ENCODE peak calls at places on chromosome 9, in five cellular contexts. One of them, this sample, is unnamed.

GRCh38 chr9:93072383-93072795 is 13.9 kb downstream of the SUSD3 start:
- DNase-seq in AG08395: no peak
- DNase-seq in stimulated activated CD8-positive, alpha-beta memory T cell treated with anti-CD3 and anti-CD28 coated beads, Interleukin-15, amount 100 ng/mL, for 24 hours: no peak
- DNase-seq in stimulated activated CD4-positive, alpha-beta T cell treated with anti-CD3 and anti-CD28 coated beads, Interleukin-2, amount 100 ng/mL, for 48 hours: no peak
- DNase-seq in fibroblast of lung: peak; percentile 88
- DNase-seq in this sample: peak; percentile 59

GRCh38 chr9:133803745-133804144 is 65.6 kb upstream of the SARDH start:
- DNase-seq in stimulated activated CD8-positive, alpha-beta memory T cell treated with anti-CD3 and anti-CD28 coated beads, Interleukin-15, amount 100 ng/mL, for 24 hours: no peak
- DNase-seq in AG08395: no peak
- DNase-seq in stimulated activated CD4-positive, alpha-beta T cell treated with anti-CD3 and anti-CD28 coated beads, Interleukin-2, amount 100 ng/mL, for 48 hours: no peak
- DNase-seq in fibroblast of lung: no peak
- DNase-seq in this sample: no peak

GRCh38 chr9:16727452-16728127 is 142.9 kb downstream of the BNC2 start:
- DNase-seq in AG08395: no peak
- DNase-seq in stimulated activated CD8-positive, alpha-beta memory T cell treated with anti-CD3 and anti-CD28 coated beads, Interleukin-15, amount 100 ng/mL, for 24 hours: no peak
- DNase-seq in stimulated activated CD4-positive, alpha-beta T cell treated with anti-CD3 and anti-CD28 coated beads, Interleukin-2, amount 100 ng/mL, for 48 hours: no peak
- DNase-seq in fibroblast of lung: peak; percentile 56
- DNase-seq in this sample: no peak

GRCh38 chr9:112868956-112869594 is 21.6 kb downstream of the SLC46A2 start:
- DNase-seq in fibroblast of lung: no peak
- DNase-seq in stimulated activated CD4-positive, alpha-beta T cell treated with anti-CD3 and anti-CD28 coated beads, Interleukin-2, amount 100 ng/mL, for 48 hours: no peak
- DNase-seq in stimulated activated CD8-positive, alpha-beta memory T cell treated with anti-CD3 and anti-CD28 coated beads, Interleukin-15, amount 100 ng/mL, for 24 hours: no peak
- DNase-seq in AG08395: no peak
- DNase-seq in this sample: no peak

GRCh38 chr9:131335356-131335755 is 45.8 kb downstream of the PLPP7 start:
- DNase-seq in stimulated activated CD4-positive, alpha-beta T cell treated with anti-CD3 and anti-CD28 coated beads, Interleukin-2, amount 100 ng/mL, for 48 hours: no peak
- DNase-seq in stimulated activated CD8-positive, alpha-beta memory T cell treated with anti-CD3 and anti-CD28 coated beads, Interleukin-15, amount 100 ng/mL, for 24 hours: no peak
- DNase-seq in AG08395: no peak
- DNase-seq in fibroblast of lung: no peak
- DNase-seq in this sample: no peak

GRCh38 chr9:81590688-81591087 is 98.7 kb downstream of the TLE1 start:
- DNase-seq in stimulated activated CD8-positive, alpha-beta memory T cell treated with anti-CD3 and anti-CD28 coated beads, Interleukin-15, amount 100 ng/mL, for 24 hours: no peak
- DNase-seq in fibroblast of lung: no peak
- DNase-seq in stimulated activated CD4-positive, alpha-beta T cell treated with anti-CD3 and anti-CD28 coated beads, Interleukin-2, amount 100 ng/mL, for 48 hours: no peak
- DNase-seq in AG08395: no peak
- DNase-seq in this sample: no peak

GRCh38 chr9:136572596-136573313 is 26.9 kb upstream of the NOTCH1 start:
- DNase-seq in stimulated activated CD4-positive, alpha-beta T cell treated with anti-CD3 and anti-CD28 coated beads, Interleukin-2, amount 100 ng/mL, for 48 hours: no peak
- DNase-seq in fibroblast of lung: no peak
- DNase-seq in AG08395: no peak
- DNase-seq in stimulated activated CD8-positive, alpha-beta memory T cell treated with anti-CD3 and anti-CD28 coated beads, Interleukin-15, amount 100 ng/mL, for 24 hours: no peak
- DNase-seq in this sample: no peak

GRCh38 chr9:76610009-76610352 is 151.0 kb downstream of the GCNT1 start:
- DNase-seq in stimulated activated CD8-positive, alpha-beta memory T cell treated with anti-CD3 and anti-CD28 coated beads, Interleukin-15, amount 100 ng/mL, for 24 hours: no peak
- DNase-seq in fibroblast of lung: peak; percentile 92
- DNase-seq in stimulated activated CD4-positive, alpha-beta T cell treated with anti-CD3 and anti-CD28 coated beads, Interleukin-2, amount 100 ng/mL, for 48 hours: no peak
- DNase-seq in AG08395: peak; percentile 88
- DNase-seq in this sample: peak; percentile 95

GRCh38 chr9:90972057-90972456 is 170.4 kb downstream of the SYK start:
- DNase-seq in stimulated activated CD8-positive, alpha-beta memory T cell treated with anti-CD3 and anti-CD28 coated beads, Interleukin-15, amount 100 ng/mL, for 24 hours: no peak
- DNase-seq in AG08395: no peak
- DNase-seq in stimulated activated CD4-positive, alpha-beta T cell treated with anti-CD3 and anti-CD28 coated beads, Interleukin-2, amount 100 ng/mL, for 48 hours: no peak
- DNase-seq in fibroblast of lung: no peak
- DNase-seq in this sample: no peak

This sample was measured in foreskin fibroblast.